ENCODE peak calls at places on chromosomes 1 and 21, in seven cellular contexts. One of them, this sample, is unnamed.

GRCh38 chr1:52268372-52268771 is 97.6 kb downstream of the CC2D1B start:
- DNase-seq in breast epithelium: no peak
- DNase-seq in IMR-90: peak
- DNase-seq in right atrium auricular region: no peak
- DNase-seq in fibroblast of lung: peak
- DNase-seq in body of pancreas: no peak
- DNase-seq in brain microvascular endothelial cell: peak
- DNase-seq in this sample: no peak

GRCh38 chr1:94324168-94324544 is 86.8 kb upstream of the ARHGAP29 start:
- DNase-seq in fibroblast of lung: peak
- DNase-seq in body of pancreas: no peak
- DNase-seq in breast epithelium: no peak
- DNase-seq in IMR-90: peak
- DNase-seq in brain microvascular endothelial cell: no peak
- DNase-seq in right atrium auricular region: no peak
- DNase-seq in this sample: no peak

GRCh38 chr1:205472737-205473565 is 17.1 kb upstream of the BLACAT1 start:
- DNase-seq in breast epithelium: no peak
- DNase-seq in right atrium auricular region: no peak
- DNase-seq in IMR-90: no peak
- DNase-seq in fibroblast of lung: no peak
- DNase-seq in body of pancreas: no peak
- DNase-seq in brain microvascular endothelial cell: no peak
- DNase-seq in this sample: no peak

GRCh38 chr1:10776206-10776905 is 20.1 kb downstream of the CASZ1 start:
- DNase-seq in fibroblast of lung: no peak
- DNase-seq in IMR-90: no peak
- DNase-seq in breast epithelium: peak
- DNase-seq in brain microvascular endothelial cell: no peak
- DNase-seq in body of pancreas: peak
- DNase-seq in right atrium auricular region: no peak
- DNase-seq in this sample: no peak

GRCh38 chr1:236141447-236142357 is 637 bp upstream of the GPR137B start:
- DNase-seq in breast epithelium: no peak
- DNase-seq in body of pancreas: peak
- DNase-seq in IMR-90: peak
- DNase-seq in brain microvascular endothelial cell: peak
- DNase-seq in fibroblast of lung: peak
- DNase-seq in right atrium auricular region: no peak
- DNase-seq in this sample: peak

GRCh38 chr1:47209725-47210330 is 20.0 kb upstream of the PDZK1IP1 start:
- DNase-seq in right atrium auricular region: no peak
- DNase-seq in fibroblast of lung: no peak
- DNase-seq in IMR-90: no peak
- DNase-seq in body of pancreas: no peak
- DNase-seq in brain microvascular endothelial cell: no peak
- DNase-seq in breast epithelium: no peak
- DNase-seq in this sample: no peak

GRCh38 chr1:198701766-198702539 is 63.1 kb downstream of the PTPRC start:
- DNase-seq in body of pancreas: no peak
- DNase-seq in fibroblast of lung: no peak
- DNase-seq in brain microvascular endothelial cell: no peak
- DNase-seq in right atrium auricular region: no peak
- DNase-seq in breast epithelium: no peak
- DNase-seq in IMR-90: no peak
- DNase-seq in this sample: no peak

GRCh38 chr1:189616893-189617292 is 860.8 kb downstream of the BRINP3 start:
- DNase-seq in IMR-90: peak
- DNase-seq in fibroblast of lung: peak
- DNase-seq in body of pancreas: no peak
- DNase-seq in breast epithelium: no peak
- DNase-seq in right atrium auricular region: no peak
- DNase-seq in brain microvascular endothelial cell: peak
- DNase-seq in this sample: no peak

DNA sequence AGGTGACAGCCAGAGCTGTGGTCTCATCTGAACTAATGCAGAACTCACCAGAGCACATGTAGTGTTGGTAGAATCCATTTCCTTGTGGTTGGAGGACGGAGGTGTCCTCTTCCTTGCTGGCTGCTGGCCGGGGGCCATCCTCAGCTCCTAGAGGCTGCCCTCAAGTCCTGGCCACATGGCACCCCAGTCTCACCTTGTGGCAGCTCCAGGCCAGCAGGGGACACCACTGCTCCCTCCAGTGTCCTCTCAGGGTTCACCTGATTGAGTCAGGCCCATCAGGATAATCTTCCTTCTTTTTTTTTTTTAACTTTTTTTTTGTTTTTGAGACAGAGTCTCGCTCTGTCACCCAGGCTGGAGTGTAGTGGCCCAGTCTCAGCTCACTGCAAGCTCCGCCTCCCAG is 2.9 kb downstream of the KCNE1 start:
- DNase-seq in breast epithelium: no peak
- DNase-seq in brain microvascular endothelial cell: no peak
- DNase-seq in IMR-90: no peak
- DNase-seq in body of pancreas: peak
- DNase-seq in fibroblast of lung: no peak
- DNase-seq in right atrium auricular region: peak
- DNase-seq in this sample: no peak
- TF ChIP-seq CTCF in breast epithelium: no peak
- TF ChIP-seq CTCF in brain microvascular endothelial cell: peak
- TF ChIP-seq CTCF in IMR-90: peak
- TF ChIP-seq CTCF in body of pancreas: no peak
- TF ChIP-seq CTCF in fibroblast of lung: no peak
- TF ChIP-seq CTCF in right atrium auricular region: peak
- TF ChIP-seq CTCF in this sample: peak

DNA sequence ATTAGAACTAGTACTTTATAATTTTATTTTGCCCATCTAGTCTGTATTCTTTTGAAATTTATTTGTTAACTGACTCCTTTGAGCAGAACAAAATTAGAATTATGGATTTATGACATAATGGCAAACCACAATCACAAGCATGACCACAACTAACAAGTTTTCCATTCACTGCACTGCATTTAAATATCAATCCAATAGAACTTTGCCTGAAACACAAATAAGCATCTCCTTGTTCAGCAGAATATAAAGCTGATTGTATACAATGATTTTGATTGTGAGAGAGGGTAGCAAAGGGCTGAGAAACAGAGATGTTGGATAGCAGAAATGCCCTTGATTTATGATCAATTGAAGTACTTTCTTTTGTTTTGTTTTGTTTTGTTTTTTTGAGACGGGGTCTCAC is 495.5 kb upstream of the RGS18 start:
- DNase-seq in fibroblast of lung: no peak
- DNase-seq in IMR-90: no peak
- DNase-seq in breast epithelium: no peak
- DNase-seq in right atrium auricular region: no peak
- DNase-seq in body of pancreas: no peak
- DNase-seq in brain microvascular endothelial cell: no peak
- DNase-seq in this sample: no peak
- H3K4me3 ChIP-seq in fibroblast of lung: no peak
- H3K4me3 ChIP-seq in IMR-90: no peak
- H3K4me3 ChIP-seq in breast epithelium: no peak
- H3K4me3 ChIP-seq in right atrium auricular region: no peak
- H3K4me3 ChIP-seq in body of pancreas: no peak
- H3K4me3 ChIP-seq in brain microvascular endothelial cell: no peak
- H3K4me3 ChIP-seq in this sample: no peak

DNA sequence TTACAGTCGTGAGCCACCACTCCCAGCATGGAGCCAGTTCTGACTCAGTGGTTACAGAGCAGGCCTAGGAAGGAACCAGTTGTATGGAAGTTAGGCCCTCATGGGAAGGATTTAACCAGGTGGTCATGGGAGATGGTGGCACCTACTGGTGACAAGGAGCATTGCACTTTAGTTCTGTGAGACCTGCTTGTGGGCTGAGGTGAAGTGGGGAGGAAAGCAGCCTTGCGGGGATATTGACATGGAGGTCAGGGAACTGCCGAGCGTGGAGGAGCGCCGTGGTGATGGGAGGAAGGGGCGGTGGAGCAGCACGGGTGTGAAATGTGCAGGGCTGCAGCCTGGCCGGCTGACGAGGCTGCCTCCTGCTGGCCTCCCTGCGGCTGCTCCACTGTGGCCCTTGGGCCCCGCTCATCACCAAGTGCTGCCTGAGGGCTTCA is 100.4 kb downstream of the GALNT2 start:
- DNase-seq in body of pancreas: no peak
- DNase-seq in fibroblast of lung: peak
- DNase-seq in right atrium auricular region: peak
- DNase-seq in breast epithelium: no peak
- DNase-seq in IMR-90: peak
- DNase-seq in brain microvascular endothelial cell: peak
- DNase-seq in this sample: peak
- TF ChIP-seq CTCF in body of pancreas: peak
- TF ChIP-seq CTCF in fibroblast of lung: peak
- TF ChIP-seq CTCF in right atrium auricular region: peak
- TF ChIP-seq CTCF in breast epithelium: peak
- TF ChIP-seq CTCF in IMR-90: peak
- TF ChIP-seq CTCF in brain microvascular endothelial cell: peak
- TF ChIP-seq CTCF in this sample: peak

GRCh38 chr1:44808063-44808937 is at the start of gene BTBD19:
- DNase-seq in body of pancreas: peak
- DNase-seq in right atrium auricular region: peak
- DNase-seq in fibroblast of lung: peak
- DNase-seq in IMR-90: peak
- DNase-seq in breast epithelium: peak
- DNase-seq in brain microvascular endothelial cell: peak
- DNase-seq in this sample: peak
- H3K4me3 ChIP-seq in body of pancreas: no peak
- H3K4me3 ChIP-seq in right atrium auricular region: peak
- H3K4me3 ChIP-seq in fibroblast of lung: peak
- H3K4me3 ChIP-seq in IMR-90: peak
- H3K4me3 ChIP-seq in breast epithelium: peak
- H3K4me3 ChIP-seq in brain microvascular endothelial cell: peak
- H3K4me3 ChIP-seq in this sample: peak

GRCh38 chr1:78121650-78122210 is 76.0 kb downstream of the GIPC2 start:
- DNase-seq in brain microvascular endothelial cell: no peak
- DNase-seq in right atrium auricular region: no peak
- DNase-seq in fibroblast of lung: peak
- DNase-seq in body of pancreas: no peak
- DNase-seq in breast epithelium: no peak
- DNase-seq in IMR-90: peak
- DNase-seq in this sample: no peak
- TF ChIP-seq CTCF in brain microvascular endothelial cell: no peak
- TF ChIP-seq CTCF in right atrium auricular region: no peak
- TF ChIP-seq CTCF in fibroblast of lung: no peak
- TF ChIP-seq CTCF in body of pancreas: no peak
- TF ChIP-seq CTCF in breast epithelium: no peak
- TF ChIP-seq CTCF in IMR-90: no peak
- TF ChIP-seq CTCF in this sample: no peak

DNA sequence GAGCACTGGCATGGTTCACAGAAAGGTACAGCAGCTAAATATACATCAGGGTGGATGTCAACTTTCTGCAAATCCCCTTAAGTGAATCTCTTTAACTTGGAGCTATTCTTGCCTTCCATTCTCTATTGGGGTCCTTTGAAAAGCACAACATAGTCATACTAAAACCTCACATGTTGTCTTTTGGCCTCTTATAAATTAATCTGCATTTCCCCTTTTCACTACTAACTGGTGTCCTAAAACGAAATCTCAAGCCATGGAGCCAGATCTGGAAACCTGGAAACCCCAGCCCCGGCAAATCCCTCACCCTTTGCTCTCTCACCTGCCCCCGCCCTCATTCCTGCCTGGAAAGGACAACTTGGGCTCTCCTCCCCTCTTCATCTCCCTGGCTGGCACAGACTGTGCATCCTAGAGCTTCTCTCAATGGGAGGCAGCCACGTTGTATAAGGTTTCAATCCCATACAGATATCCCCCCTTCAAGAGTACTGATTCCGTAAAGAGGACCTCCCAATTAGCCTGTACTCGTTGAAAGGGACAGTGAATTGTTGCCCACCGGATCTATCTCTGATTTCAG is 1.5 kb downstream of the DUSP10 start:
- DNase-seq in brain microvascular endothelial cell: no peak
- DNase-seq in fibroblast of lung: no peak
- DNase-seq in breast epithelium: no peak
- DNase-seq in IMR-90: no peak
- DNase-seq in right atrium auricular region: no peak
- DNase-seq in body of pancreas: no peak
- DNase-seq in this sample: no peak
- H3K4me3 ChIP-seq in brain microvascular endothelial cell: peak
- H3K4me3 ChIP-seq in fibroblast of lung: peak
- H3K4me3 ChIP-seq in breast epithelium: peak
- H3K4me3 ChIP-seq in IMR-90: peak
- H3K4me3 ChIP-seq in right atrium auricular region: peak
- H3K4me3 ChIP-seq in body of pancreas: peak
- H3K4me3 ChIP-seq in this sample: peak

DNA sequence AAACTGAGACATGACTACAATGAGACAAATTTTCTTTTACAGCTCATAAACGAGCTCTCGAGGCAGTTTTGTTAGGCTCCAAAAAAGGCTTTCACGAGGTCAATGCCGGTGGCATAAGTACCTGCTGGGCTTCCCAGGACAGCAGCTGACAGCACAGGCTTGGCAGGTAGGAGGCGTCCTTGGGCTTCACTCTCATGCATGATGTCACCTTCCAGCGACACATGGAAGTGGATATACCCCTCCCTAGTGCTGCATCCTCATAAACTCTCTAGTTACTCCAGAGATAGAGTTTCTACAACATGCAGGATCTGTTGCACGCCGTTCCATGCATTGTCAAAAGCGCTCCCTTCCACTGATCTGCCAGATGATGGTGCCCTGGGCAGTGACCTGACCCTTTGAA is 112.5 kb upstream of the PAXBP1 start:
- DNase-seq in brain microvascular endothelial cell: no peak
- DNase-seq in breast epithelium: no peak
- DNase-seq in body of pancreas: no peak
- DNase-seq in right atrium auricular region: no peak
- DNase-seq in fibroblast of lung: no peak
- DNase-seq in IMR-90: no peak
- DNase-seq in this sample: no peak
- TF ChIP-seq CTCF in brain microvascular endothelial cell: no peak
- TF ChIP-seq CTCF in breast epithelium: no peak
- TF ChIP-seq CTCF in body of pancreas: no peak
- TF ChIP-seq CTCF in right atrium auricular region: no peak
- TF ChIP-seq CTCF in fibroblast of lung: no peak
- TF ChIP-seq CTCF in IMR-90: no peak
- TF ChIP-seq CTCF in this sample: no peak